ENCODE peak calls at places on chromosomes 16 and 17, in six cellular contexts. One of them, this sample, is unnamed.

GRCh38 chr17:45221081-45221996 is at the start of gene FMNL1:
- DNase-seq in neuronal stem cell: no peak
- DNase-seq in H9: no peak
- DNase-seq in IMR-90: no peak
- DNase-seq in H1: no peak
- DNase-seq in mesendoderm: no peak
- DNase-seq in this sample: no peak

GRCh38 chr16:80480664-80481063 is 60.1 kb upstream of the DYNLRB2 start:
- DNase-seq in mesendoderm: no peak
- DNase-seq in H1: no peak
- DNase-seq in IMR-90: no peak
- DNase-seq in H9: no peak
- DNase-seq in neuronal stem cell: no peak
- DNase-seq in this sample: no peak

GRCh38 chr17:22266231-22266630 is 573.9 kb downstream of the KCNJ18 start:
- DNase-seq in H9: no peak
- DNase-seq in IMR-90: no peak
- DNase-seq in H1: no peak
- DNase-seq in mesendoderm: no peak
- DNase-seq in neuronal stem cell: no peak
- DNase-seq in this sample: no peak

GRCh38 chr17:79960788-79961522 is 74.7 kb downstream of the TBC1D16 start:
- DNase-seq in IMR-90: peak
- DNase-seq in mesendoderm: no peak
- DNase-seq in H9: no peak
- DNase-seq in H1: no peak
- DNase-seq in neuronal stem cell: no peak
- DNase-seq in this sample: no peak

GRCh38 chr16:3819741-3820724 is 60.5 kb downstream of the CREBBP start:
- DNase-seq in neuronal stem cell: no peak
- DNase-seq in H1: no peak
- DNase-seq in H9: no peak
- DNase-seq in IMR-90: peak
- DNase-seq in mesendoderm: no peak
- DNase-seq in this sample: no peak

GRCh38 chr17:64739316-64740058 is 77.4 kb upstream of the SMURF2 start:
- DNase-seq in H1: no peak
- DNase-seq in mesendoderm: peak
- DNase-seq in H9: peak
- DNase-seq in IMR-90: peak
- DNase-seq in neuronal stem cell: no peak
- DNase-seq in this sample: no peak

GRCh38 chr16:3195975-3196374 is 8.0 kb downstream of the OR1F1 start:
- DNase-seq in mesendoderm: peak
- DNase-seq in IMR-90: no peak
- DNase-seq in H9: no peak
- DNase-seq in H1: no peak
- DNase-seq in neuronal stem cell: no peak
- DNase-seq in this sample: no peak

GRCh38 chr16:77213542-77214108 is 14.4 kb downstream of the SYCE1L start:
- DNase-seq in H9: no peak
- DNase-seq in mesendoderm: no peak
- DNase-seq in IMR-90: peak
- DNase-seq in neuronal stem cell: no peak
- DNase-seq in H1: no peak
- DNase-seq in this sample: peak

GRCh38 chr17:19311421-19312215 is 50.9 kb downstream of the B9D1 start:
- DNase-seq in H9: no peak
- DNase-seq in neuronal stem cell: no peak
- DNase-seq in IMR-90: peak
- DNase-seq in H1: no peak
- DNase-seq in mesendoderm: no peak
- DNase-seq in this sample: no peak

GRCh38 chr17:44070455-44071197 is at the start of gene G6PC3:
- DNase-seq in IMR-90: peak
- DNase-seq in mesendoderm: peak
- DNase-seq in H1: peak
- DNase-seq in neuronal stem cell: peak
- DNase-seq in H9: peak
- DNase-seq in this sample: peak

GRCh38 chr16:66701516-66701915 is 5.0 kb upstream of the CMTM4 start:
- DNase-seq in mesendoderm: no peak
- DNase-seq in IMR-90: no peak
- DNase-seq in neuronal stem cell: no peak
- DNase-seq in H9: no peak
- DNase-seq in H1: no peak
- DNase-seq in this sample: peak

DNA sequence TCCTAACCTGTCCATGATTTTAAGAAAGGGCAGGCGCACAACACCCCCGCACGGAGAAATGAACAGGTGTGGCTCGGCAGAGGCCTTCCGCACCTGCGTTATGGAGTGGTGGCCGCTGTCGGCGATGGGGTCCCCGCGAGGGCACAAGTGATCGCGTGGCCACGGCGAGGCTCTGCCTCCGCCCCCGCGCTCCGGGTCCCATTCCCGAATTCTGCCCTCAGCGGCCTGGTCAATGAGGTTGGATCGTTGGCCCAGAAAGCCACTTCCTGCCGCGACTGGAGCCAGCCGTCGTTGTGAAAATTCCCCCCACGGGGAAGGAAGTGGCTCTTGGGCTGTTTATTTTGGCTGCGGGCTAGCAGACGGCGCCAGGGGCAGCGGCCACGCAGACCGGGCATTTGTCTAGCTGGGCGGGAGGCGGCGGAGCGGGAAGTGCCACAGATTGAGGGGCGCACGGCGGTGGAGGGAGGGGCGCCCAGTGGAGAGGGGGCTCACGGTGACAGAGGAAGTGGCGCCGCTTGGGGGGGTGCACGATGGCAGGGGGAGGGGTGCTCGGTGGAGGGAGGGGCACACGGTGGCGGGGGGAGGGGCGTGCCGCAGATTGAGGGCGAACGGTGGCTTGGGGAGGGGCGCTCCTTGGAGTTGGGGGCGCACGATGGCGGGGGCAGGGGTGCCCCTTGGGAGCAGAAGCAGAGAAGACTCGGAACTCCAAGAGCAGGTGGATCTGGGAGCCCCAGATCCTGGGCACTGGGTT is 25.0 kb downstream of the MRC2 start:
- DNase-seq in H1: no peak
- DNase-seq in IMR-90: peak
- DNase-seq in mesendoderm: peak
- DNase-seq in H9: no peak
- DNase-seq in neuronal stem cell: peak
- DNase-seq in this sample: no peak
- H3K18ac ChIP-seq in H1: peak
- H3K18ac ChIP-seq in IMR-90: peak
- H3K18ac ChIP-seq in mesendoderm: peak
- H3K18ac ChIP-seq in H9: peak
- H3K18ac ChIP-seq in neuronal stem cell: peak
- H3K18ac ChIP-seq in this sample: peak

DNA sequence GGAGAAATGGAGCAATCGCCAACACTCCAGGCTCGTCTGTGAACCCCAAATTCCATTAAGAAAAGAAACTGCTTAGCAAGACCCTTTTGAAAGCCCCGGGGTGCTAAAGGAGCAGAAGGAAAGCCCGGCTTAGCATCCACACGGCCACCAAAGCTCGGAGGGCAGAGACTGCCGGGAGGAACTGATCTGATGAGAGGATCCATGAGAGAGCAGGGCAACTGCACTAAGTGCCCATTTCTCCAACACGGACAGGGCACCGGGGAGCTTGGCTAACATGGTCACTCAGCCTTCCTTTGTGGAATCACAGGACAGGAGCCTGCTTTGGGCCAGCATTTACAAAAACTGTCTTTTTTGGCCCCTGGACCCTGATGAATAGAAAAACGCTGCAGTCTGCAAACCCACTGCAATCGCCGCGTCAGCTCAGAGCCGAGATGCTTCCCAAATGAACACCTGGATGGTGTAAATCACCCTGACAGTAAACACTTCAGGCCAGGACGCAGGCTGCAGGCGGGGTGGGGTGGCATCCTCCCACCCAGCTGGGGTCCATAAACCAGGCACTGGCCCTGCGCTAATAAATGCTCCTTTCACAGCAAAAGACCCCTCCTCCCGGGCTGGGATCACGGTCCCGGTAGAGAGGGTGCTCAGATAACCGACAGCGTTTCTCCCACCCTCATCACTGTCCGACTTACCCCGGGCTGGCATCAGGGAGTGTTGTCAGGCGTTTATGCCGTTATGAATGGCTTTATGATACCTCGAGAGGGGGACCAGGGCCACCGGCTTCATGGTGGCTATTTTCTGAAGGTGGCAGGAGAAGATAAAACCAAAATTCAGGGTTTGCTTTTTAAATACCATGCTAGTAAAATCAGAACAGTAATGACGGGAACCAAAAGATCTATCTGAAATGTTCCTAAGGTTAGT is 299.5 kb downstream of the IRF8 start:
- DNase-seq in H1: no peak
- DNase-seq in H9: no peak
- DNase-seq in mesendoderm: no peak
- DNase-seq in IMR-90: no peak
- DNase-seq in neuronal stem cell: no peak
- DNase-seq in this sample: no peak
- H3K18ac ChIP-seq in H1: no peak
- H3K18ac ChIP-seq in H9: no peak
- H3K18ac ChIP-seq in mesendoderm: no peak
- H3K18ac ChIP-seq in IMR-90: no peak
- H3K18ac ChIP-seq in neuronal stem cell: peak
- H3K18ac ChIP-seq in this sample: no peak

DNA sequence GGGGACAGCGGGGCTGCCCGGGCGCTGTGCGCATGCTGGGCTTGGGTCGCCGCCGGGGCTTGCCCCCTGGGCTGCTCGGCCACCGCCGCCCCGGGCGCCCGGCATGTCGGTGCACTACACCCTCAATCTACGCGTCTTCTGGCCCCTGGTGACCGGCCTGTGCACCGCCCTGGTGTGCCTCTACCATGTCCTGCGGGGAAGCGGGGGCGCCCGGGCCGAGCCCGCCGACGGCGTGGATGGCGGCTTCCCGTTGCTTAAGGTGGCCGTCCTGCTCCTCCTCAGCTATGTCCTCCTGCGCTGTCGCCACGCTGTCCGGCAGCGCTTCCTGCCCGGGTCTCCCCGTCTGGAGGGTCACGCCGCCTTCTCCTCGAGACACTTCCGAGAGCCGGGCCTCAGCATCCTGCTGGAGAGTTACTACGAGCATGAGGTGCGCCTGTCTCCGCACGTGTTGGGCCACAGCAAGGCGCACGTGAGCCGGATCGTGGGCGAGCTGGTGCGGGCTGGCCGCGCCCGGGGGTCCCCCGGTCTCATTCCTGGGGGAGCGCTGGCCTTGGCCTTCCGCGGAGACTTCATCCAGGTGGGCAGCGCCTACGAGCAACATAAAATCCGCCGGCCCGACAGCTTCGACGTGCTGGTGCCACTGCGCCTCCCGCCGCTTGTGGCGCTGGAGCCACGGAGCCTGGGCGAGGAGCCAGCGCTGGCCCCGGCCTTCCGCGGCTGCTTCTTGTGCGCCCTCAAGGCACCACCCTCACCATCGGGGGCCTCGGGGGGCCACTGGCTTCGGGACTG is 789 bp downstream of the ITPRIPL2 start:
- DNase-seq in H1: no peak
- DNase-seq in mesendoderm: peak
- DNase-seq in neuronal stem cell: peak
- DNase-seq in H9: peak
- DNase-seq in IMR-90: peak
- DNase-seq in this sample: peak
- H3K18ac ChIP-seq in H1: peak
- H3K18ac ChIP-seq in mesendoderm: peak
- H3K18ac ChIP-seq in neuronal stem cell: peak
- H3K18ac ChIP-seq in H9: no peak
- H3K18ac ChIP-seq in IMR-90: peak
- H3K18ac ChIP-seq in this sample: peak

DNA sequence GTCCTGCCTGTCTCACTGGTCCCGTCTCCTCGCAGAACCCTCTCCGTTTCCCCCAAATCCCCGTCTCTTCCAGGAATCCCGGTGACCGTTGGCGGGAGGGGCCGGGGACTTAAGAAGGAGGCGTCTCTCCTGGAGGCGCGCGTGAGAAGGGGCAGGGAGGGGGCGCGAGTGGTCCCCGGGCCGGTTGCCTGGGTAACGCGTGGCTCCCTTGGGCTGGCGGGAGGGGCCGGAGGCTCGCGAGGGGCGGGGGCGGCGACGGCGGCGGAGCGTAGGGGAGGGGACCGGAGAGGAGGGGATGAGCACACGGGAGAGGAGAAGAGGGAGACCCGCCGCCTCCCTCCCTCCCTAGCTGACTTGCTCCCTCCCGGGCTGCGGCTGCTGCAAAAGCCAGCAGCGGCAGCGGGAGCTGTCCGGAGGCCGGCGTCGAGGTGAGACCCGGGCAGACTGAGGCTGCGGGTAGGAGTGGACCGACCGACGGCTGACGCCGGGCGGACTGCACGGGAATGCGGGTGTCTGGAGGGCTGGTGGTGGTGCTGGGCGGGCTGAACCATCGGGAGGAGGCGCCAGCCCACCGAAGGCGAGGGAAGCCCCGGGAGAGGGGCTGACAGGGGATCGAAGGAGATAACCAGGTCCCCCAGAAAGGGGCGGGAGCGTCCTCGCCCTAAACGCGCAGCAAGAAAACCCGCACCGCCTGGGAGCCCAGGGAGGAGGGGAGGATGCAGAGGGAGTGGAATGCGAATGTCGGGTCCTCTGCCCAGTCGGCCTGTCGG is at the start of gene PRRT2:
- DNase-seq in neuronal stem cell: peak
- DNase-seq in IMR-90: peak
- DNase-seq in H9: peak
- DNase-seq in H1: no peak
- DNase-seq in mesendoderm: peak
- DNase-seq in this sample: peak
- H3K18ac ChIP-seq in neuronal stem cell: peak
- H3K18ac ChIP-seq in IMR-90: peak
- H3K18ac ChIP-seq in H9: peak
- H3K18ac ChIP-seq in H1: peak
- H3K18ac ChIP-seq in mesendoderm: peak
- H3K18ac ChIP-seq in this sample: peak